ENCODE peak calls at places on chromosomes 7 and 10, in nine cellular contexts. M is MM.1S, D is hepatocyte, W is astrocyte, Z is neuronal stem cell, T is GM23248, U is neural progenitor cell, O is osteoblast, X is PC-9. C is an unnamed sample.

GRCh38 chr7:2037805-2038635 is 194.7 kb downstream of the MAD1L1 start:
- DNase-seq in U (no peak), Z (no peak), D (no peak), X (no peak), T (peak; percentile 59), M (no peak), O (peak; percentile 23), W (peak; percentile 68), C (peak; percentile 45)

GRCh38 chr7:24477807-24478655 is 95.2 kb upstream of the PALS2 start:
- DNase-seq in X (peak; percentile 76), Z (peak; percentile 6), D (peak; percentile 66), U (peak; percentile 49), T (peak; percentile 88), M (no peak), W (peak; percentile 86), O (peak; percentile 87), C (no peak)

GRCh38 chr7:33986951-33987948 is 81.9 kb downstream of the BMPER start:
- DNase-seq in M (no peak), Z (no peak), X (peak; percentile 74), D (peak; percentile 71), T (peak; percentile 98), O (peak; percentile 85), W (peak; percentile 100), U (no peak), C (no peak)

GRCh38 chr7:143410523-143411004 is 1.9 kb upstream of the EPHA1 start:
- DNase-seq in Z (no peak), W (peak; percentile 45), O (peak; percentile 90), X (no peak), M (no peak), T (peak; percentile 67), U (no peak), D (no peak), C (no peak)

GRCh38 chr10:89295597-89295996 is 6.2 kb upstream of the IFIT2 start:
- DNase-seq in Z (no peak), M (peak; percentile 50), D (peak; percentile 18), X (peak; percentile 59), W (peak; percentile 66), U (no peak), T (peak; percentile 85), O (peak; percentile 21), C (no peak)

GRCh38 chr7:96720843-96721242 is 11.2 kb upstream of the SEM1 start:
- DNase-seq in T (no peak), O (no peak), X (peak; percentile 81), Z (no peak), D (peak; percentile 16), U (no peak), M (no peak), W (no peak), C (no peak)

GRCh38 chr7:106870983-106871410 is 5.9 kb downstream of the PIK3CG start:
- DNase-seq in Z (no peak), D (no peak), X (no peak), M (peak; percentile 94), U (no peak), T (peak; percentile 12), O (no peak), W (peak; percentile 27), C (no peak)

GRCh38 chr10:132970641-132971438 is 28.5 kb upstream of the CFAP46 start:
- DNase-seq in O (peak; percentile 74), M (no peak), U (no peak), W (no peak), D (no peak), T (no peak), X (no peak), Z (no peak), C (no peak)

GRCh38 chr10:48507933-48508830 is 96.7 kb downstream of the ARHGAP22 start:
- DNase-seq in W (no peak), X (no peak), M (no peak), D (no peak), Z (no peak), U (no peak), T (peak; percentile 34), O (peak; percentile 71), C (no peak)

GRCh38 chr7:55060085-55060484 is 41.3 kb downstream of the EGFR start:
- DNase-seq in M (no peak), Z (no peak), W (no peak), U (no peak), T (no peak), O (no peak), X (no peak), D (no peak), C (no peak)

GRCh38 chr7:55060690-55061414 is 42.0 kb downstream of the EGFR start:
- DNase-seq in Z (no peak), W (peak; percentile 76), M (no peak), U (no peak), T (peak; percentile 68), D (no peak), X (no peak), O (no peak), C (no peak)

GRCh38 chr7:55063633-55064032 is 44.8 kb downstream of the EGFR start:
- DNase-seq in X (peak; percentile 77), U (no peak), O (no peak), Z (no peak), T (peak; percentile 83), W (peak; percentile 73), M (no peak), D (no peak), C (no peak)

GRCh38 chr7:55063036-55063435 is 44.2 kb downstream of the EGFR start:
- DNase-seq in D (no peak), O (no peak), Z (no peak), U (no peak), X (no peak), T (no peak), M (no peak), W (no peak), C (no peak)

GRCh38 chr7:55062106-55062499 is 43.3 kb downstream of the EGFR start:
- DNase-seq in T (peak; percentile 48), X (no peak), M (no peak), D (no peak), U (no peak), O (no peak), W (no peak), Z (no peak), C (no peak)
- H3K4me3 ChIP-seq in T (no peak overlapping the region), X (no peak overlapping the region), M (no peak overlapping the region), D (no peak overlapping the region), U (no peak overlapping the region), O (no peak overlapping the region), W (no peak overlapping the region), Z (no peak overlapping the region), C (no peak overlapping the region)

DNA sequence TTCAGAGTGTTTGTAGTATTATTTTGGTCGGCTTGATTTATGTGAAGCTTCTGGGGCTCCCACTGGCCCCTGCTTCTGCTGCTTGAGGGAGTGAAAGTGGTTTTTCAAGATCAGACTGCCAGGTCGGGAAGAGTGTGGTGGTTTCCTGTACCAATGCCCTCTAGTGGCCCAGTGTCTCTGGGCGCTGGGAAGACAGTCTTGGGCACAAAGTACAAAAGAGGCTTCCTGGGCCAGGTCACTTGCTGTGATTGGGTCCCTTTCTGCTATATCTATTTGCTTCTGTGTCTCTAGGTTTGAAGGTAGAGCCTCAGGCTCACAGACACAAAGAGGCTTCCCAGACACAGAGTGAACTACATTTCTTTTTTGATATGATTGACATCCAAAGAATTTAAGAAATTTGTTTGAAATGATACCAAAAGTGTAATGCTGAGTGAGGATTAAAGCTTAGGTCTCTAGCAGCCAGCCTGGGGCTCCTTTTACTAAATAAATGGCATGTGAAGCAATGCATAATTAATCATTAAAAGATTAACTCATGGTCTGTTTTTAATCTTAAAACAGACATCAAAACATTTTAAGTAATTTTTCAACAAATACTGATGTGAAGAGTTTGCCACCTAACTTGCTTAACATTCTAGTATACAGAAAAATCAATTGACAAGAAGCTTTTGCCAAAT is 36.3 kb downstream of the ABCB1 start:
- DNase-seq in O (no peak), Z (peak; percentile 9), W (no peak), D (peak; percentile 57), M (peak; percentile 44), X (no peak), T (peak; percentile 19), U (peak; percentile 60), C (peak; percentile 30)
- H3K4me2 ChIP-seq in O (no peak overlapping the region), Z (no peak overlapping the region), W (no peak overlapping the region), D (peak overlapping the region; percentile 28), M (no peak overlapping the region), X (no peak overlapping the region), T (no peak overlapping the region), U (no peak overlapping the region), C (no peak overlapping the region)

DNA sequence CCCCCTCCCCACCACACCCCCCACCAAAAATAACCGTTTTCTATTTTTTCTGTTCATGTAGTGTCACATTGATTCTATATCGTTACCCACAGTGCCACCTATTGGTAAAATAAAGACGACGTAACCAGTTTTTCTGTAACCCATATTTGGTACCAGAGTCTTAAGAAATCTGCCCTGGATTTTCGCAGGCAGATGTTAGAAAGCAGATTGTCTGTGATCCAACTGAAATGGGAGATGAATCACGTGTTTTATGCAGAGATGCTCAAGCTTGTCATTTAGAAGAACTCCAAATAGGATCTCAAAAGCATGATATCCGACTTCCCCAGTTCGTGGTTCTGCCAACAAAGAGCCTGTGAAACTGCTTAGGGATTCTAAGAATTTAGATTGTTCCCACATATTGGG is 261.1 kb upstream of the CSTF2T start:
- DNase-seq in X (no peak), U (peak; percentile 67), W (peak; percentile 8), O (no peak), M (peak; percentile 64), Z (peak; percentile 32), T (peak; percentile 84), D (peak; percentile 76), C (no peak)
- H3K4me3 ChIP-seq in X (no peak overlapping the region), U (no peak overlapping the region), W (no peak overlapping the region), O (no peak overlapping the region), M (no peak overlapping the region), Z (no peak overlapping the region), T (peak overlapping the region; percentile 9), D (no peak overlapping the region), C (no peak overlapping the region)

DNA sequence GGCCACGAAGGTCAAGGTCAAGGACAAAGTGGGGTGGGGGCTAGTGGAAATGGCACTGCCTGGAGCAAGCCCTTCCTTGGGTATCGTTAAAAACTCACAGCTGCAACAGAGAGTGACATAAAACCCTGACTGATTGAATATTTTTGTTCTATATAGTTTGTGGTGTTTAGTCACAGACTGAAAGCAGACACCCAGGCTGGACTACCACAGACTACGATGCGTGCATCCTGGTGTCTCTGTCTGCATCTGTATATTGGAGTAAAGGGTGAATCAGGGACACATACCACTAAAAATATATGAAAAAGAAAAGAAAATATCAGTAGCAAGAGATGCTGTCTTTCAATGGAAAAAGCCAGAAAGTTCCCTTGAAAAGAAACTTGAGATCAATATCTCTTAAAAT is 101.4 kb downstream of the KLF6 start:
- DNase-seq in Z (no peak), M (no peak), O (no peak), U (no peak), D (no peak), X (no peak), T (no peak), W (no peak), C (no peak)
- H3K4me2 ChIP-seq in Z (no peak overlapping the region), M (no peak overlapping the region), O (no peak overlapping the region), U (no peak overlapping the region), D (no peak overlapping the region), X (no peak overlapping the region), T (no peak overlapping the region), W (no peak overlapping the region), C (no peak overlapping the region)

DNA sequence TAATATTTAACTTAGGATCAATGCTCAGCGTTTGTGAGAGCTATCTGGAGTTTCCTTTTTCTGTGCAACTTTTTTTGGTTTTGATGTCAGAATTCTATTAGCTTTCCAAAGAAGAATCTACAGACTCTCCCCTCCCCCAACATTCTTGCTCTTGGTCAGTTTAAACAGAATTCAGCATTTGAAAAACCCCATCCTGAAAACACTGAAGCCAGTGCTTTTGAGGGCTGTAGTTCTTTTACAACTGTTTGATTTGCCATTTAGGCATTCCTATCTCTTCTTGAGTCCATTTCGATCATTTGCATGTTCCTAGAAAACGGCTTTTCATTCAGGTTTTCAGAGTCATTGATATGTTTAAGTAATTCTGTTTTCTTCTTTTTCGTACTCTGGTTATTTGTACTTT is 15.7 kb upstream of the CXCL12 start:
- DNase-seq in X (no peak), D (no peak), M (no peak), Z (no peak), U (no peak), O (peak; percentile 11), W (no peak), T (no peak), C (no peak)
- H3K4me3 ChIP-seq in X (no peak overlapping the region), D (no peak overlapping the region), M (no peak overlapping the region), Z (no peak overlapping the region), U (no peak overlapping the region), O (no peak overlapping the region), W (no peak overlapping the region), T (no peak overlapping the region), C (no peak overlapping the region)

C was measured in DND-41.